ENCODE peak calls at places on chromosomes 3 and 15, in four cellular contexts. One of them, this sample, is unnamed.

GRCh38 chr3:31971607-31972006 is 9.5 kb downstream of the OSBPL10 start:
- DNase-seq in AG04449: no peak
- DNase-seq in IMR-90: no peak
- DNase-seq in colonic mucosa: no peak
- DNase-seq in this sample: no peak

GRCh38 chr3:14784087-14784596 is 34.6 kb upstream of the FGD5 start:
- DNase-seq in IMR-90: no peak
- DNase-seq in colonic mucosa: no peak
- DNase-seq in AG04449: no peak
- DNase-seq in this sample: no peak

GRCh38 chr15:96360581-96361308 is 30.2 kb downstream of the NR2F2 start:
- DNase-seq in AG04449: no peak
- DNase-seq in colonic mucosa: no peak
- DNase-seq in IMR-90: no peak
- DNase-seq in this sample: no peak

GRCh38 chr3:160544837-160545236 is 20.5 kb downstream of the KPNA4 start:
- DNase-seq in IMR-90: no peak
- DNase-seq in AG04449: no peak
- DNase-seq in colonic mucosa: no peak
- DNase-seq in this sample: no peak

GRCh38 chr3:45599984-45600650 is 5.6 kb downstream of the LIMD1 start:
- DNase-seq in colonic mucosa: peak
- DNase-seq in AG04449: no peak
- DNase-seq in IMR-90: no peak
- DNase-seq in this sample: no peak

GRCh38 chr15:91380114-91380513 is 280.1 kb downstream of the SV2B start:
- DNase-seq in IMR-90: no peak
- DNase-seq in colonic mucosa: no peak
- DNase-seq in AG04449: no peak
- DNase-seq in this sample: no peak

GRCh38 chr3:193826126-193826795 is 233.3 kb downstream of the OPA1 start:
- DNase-seq in IMR-90: peak
- DNase-seq in AG04449: no peak
- DNase-seq in colonic mucosa: peak
- DNase-seq in this sample: peak

GRCh38 chr15:85753791-85754452 is 40.8 kb downstream of the KLHL25 start:
- DNase-seq in IMR-90: no peak
- DNase-seq in colonic mucosa: no peak
- DNase-seq in AG04449: no peak
- DNase-seq in this sample: no peak

GRCh38 chr3:111072016-111072891 is 638 bp downstream of the NECTIN3 start:
- DNase-seq in AG04449: no peak
- DNase-seq in IMR-90: peak
- DNase-seq in colonic mucosa: peak
- DNase-seq in this sample: no peak

GRCh38 chr3:162096874-162097273 is 600.3 kb downstream of the OTOL1 start:
- DNase-seq in AG04449: no peak
- DNase-seq in IMR-90: no peak
- DNase-seq in colonic mucosa: no peak
- DNase-seq in this sample: no peak

GRCh38 chr3:43074482-43074881 is 31.4 kb downstream of the POMGNT2 start:
- DNase-seq in AG04449: no peak
- DNase-seq in colonic mucosa: no peak
- DNase-seq in IMR-90: no peak
- DNase-seq in this sample: no peak

GRCh38 chr15:63493451-63493850 is 10.9 kb upstream of the USP3 start:
- DNase-seq in AG04449: no peak
- DNase-seq in IMR-90: no peak
- DNase-seq in colonic mucosa: no peak
- DNase-seq in this sample: no peak

GRCh38 chr3:143445118-143445517 is 325.5 kb downstream of the CHST2 start:
- DNase-seq in colonic mucosa: no peak
- DNase-seq in AG04449: no peak
- DNase-seq in IMR-90: peak
- DNase-seq in this sample: no peak

DNA sequence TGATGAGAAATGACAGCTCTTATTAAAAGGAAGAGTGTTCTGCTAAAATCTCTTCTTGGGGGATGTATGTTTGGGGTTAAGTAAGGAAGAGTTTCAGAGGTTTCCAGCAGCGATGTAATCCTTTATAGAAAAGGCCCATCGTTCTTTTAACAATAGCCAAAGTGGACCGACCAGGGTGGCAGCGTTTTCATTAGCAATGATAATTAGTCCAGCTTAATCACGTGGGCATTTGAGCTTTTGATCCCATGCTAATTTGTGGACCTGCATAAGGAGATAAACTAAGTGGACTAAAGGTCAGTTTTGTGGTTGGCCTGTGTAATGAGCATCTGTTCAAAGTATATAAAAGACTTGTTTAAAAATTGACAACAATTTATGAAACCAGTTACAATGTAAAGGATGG is 385.6 kb downstream of the PTPRG start:
- DNase-seq in IMR-90: no peak
- DNase-seq in AG04449: no peak
- DNase-seq in colonic mucosa: no peak
- DNase-seq in this sample: no peak
- TF ChIP-seq CTCF in IMR-90: no peak
- TF ChIP-seq CTCF in AG04449: no peak
- TF ChIP-seq CTCF in colonic mucosa: no peak
- TF ChIP-seq CTCF in this sample: no peak

DNA sequence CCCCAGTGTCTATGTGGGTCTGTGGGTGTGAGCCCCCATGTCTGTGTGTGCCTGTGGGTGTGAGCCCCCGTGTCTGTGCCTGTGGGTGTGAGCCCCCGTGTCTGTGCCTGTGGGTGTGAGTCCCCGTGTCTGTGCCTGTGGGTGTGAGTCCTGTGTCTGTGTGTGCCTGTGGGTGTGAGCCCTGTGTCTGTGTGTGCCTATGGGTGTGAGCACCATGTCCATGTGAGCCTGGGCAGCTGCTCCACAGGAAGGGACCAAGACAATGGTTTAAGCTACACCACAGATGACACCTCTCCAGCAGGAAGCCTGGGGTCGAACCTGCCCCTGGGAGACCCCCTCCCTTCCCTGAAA is 160.9 kb upstream of the IQSEC1 start:
- DNase-seq in IMR-90: no peak
- DNase-seq in AG04449: no peak
- DNase-seq in colonic mucosa: no peak
- DNase-seq in this sample: no peak
- H3K4me3 ChIP-seq in IMR-90: no peak
- H3K4me3 ChIP-seq in AG04449: no peak
- H3K4me3 ChIP-seq in colonic mucosa: no peak
- H3K4me3 ChIP-seq in this sample: no peak

DNA sequence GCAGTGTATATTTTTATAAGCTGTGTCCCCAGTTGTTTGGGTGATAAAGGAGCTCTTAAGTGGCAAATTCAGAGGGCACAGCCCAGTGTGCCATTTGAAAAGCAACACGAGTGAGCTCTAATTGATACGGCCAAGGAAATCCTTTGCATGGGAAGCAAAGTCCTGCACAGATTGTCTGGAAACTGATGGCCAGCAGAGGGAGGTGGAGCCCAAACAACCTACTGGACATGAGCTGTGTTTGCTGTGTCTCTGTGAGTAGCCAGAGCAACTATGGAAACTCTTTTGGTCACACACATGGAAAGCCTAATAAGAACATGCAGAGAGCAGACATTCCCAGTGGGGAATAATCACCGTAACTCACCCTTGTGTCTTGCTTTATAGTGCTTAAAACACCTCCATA is 24.4 kb downstream of the ONECUT1 start:
- DNase-seq in AG04449: no peak
- DNase-seq in colonic mucosa: no peak
- DNase-seq in IMR-90: peak
- DNase-seq in this sample: no peak
- TF ChIP-seq CTCF in AG04449: peak
- TF ChIP-seq CTCF in colonic mucosa: no peak
- TF ChIP-seq CTCF in IMR-90: peak
- TF ChIP-seq CTCF in this sample: peak

DNA sequence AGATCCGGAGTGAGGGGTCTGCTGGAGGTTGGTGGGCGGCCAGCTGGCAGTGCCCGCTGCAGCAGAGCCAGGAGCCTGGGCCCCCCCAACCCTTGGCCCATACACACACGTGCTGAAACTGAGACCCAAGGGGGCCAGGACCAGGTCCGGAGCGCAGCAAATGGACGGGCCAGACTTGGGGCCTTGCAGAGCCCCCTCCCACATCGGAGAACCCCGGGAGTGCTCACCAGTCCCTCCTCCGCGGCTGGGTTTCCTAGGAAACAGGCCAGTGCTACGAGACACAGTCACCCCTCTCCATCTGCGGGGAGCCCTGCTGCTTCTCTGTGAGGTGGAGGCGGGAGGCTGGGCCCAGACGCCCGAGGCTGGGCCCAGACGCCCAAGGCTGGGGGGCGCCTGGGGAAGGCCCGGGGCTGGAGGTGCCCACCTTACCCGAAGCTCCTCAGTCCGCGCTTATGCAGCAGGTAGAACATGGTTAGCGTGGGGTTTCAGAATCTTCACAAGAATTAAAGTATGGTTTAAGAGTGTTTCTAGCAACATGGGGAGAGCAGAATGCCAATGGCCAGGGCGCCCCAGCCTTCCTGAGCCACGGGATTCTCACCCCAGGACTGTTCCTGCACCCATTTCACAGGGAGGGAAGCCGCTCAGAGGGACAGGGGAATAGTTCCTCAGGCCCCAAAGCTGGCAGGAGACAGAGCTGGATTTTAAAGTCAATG is 135.0 kb upstream of the PRR20G start:
- DNase-seq in AG04449: no peak
- DNase-seq in IMR-90: no peak
- DNase-seq in colonic mucosa: peak
- DNase-seq in this sample: no peak
- H3K4me3 ChIP-seq in AG04449: no peak
- H3K4me3 ChIP-seq in IMR-90: no peak
- H3K4me3 ChIP-seq in colonic mucosa: no peak
- H3K4me3 ChIP-seq in this sample: no peak

DNA sequence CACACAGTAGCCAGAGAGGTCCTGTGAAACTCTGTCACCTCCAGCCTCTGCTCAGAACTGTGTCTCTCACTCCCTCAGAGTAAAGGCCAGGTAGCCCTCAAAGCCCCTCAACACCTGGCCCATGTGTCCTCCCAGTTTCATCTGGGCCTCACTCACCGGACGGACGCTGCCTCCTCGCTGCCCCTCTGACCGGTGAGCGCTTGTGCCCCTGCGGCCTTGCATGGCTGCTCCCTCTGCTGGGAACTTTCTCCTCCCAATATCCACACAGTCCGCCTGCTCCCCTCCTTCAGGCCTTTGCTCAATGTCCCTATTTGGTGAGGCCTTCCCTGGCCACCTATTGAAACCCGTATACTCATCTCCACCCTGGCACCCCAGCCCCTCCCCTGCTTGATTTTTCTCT is 36.8 kb upstream of the TRH start:
- DNase-seq in colonic mucosa: no peak
- DNase-seq in IMR-90: no peak
- DNase-seq in AG04449: no peak
- DNase-seq in this sample: no peak
- TF ChIP-seq CTCF in colonic mucosa: no peak
- TF ChIP-seq CTCF in IMR-90: no peak
- TF ChIP-seq CTCF in AG04449: no peak
- TF ChIP-seq CTCF in this sample: no peak

DNA sequence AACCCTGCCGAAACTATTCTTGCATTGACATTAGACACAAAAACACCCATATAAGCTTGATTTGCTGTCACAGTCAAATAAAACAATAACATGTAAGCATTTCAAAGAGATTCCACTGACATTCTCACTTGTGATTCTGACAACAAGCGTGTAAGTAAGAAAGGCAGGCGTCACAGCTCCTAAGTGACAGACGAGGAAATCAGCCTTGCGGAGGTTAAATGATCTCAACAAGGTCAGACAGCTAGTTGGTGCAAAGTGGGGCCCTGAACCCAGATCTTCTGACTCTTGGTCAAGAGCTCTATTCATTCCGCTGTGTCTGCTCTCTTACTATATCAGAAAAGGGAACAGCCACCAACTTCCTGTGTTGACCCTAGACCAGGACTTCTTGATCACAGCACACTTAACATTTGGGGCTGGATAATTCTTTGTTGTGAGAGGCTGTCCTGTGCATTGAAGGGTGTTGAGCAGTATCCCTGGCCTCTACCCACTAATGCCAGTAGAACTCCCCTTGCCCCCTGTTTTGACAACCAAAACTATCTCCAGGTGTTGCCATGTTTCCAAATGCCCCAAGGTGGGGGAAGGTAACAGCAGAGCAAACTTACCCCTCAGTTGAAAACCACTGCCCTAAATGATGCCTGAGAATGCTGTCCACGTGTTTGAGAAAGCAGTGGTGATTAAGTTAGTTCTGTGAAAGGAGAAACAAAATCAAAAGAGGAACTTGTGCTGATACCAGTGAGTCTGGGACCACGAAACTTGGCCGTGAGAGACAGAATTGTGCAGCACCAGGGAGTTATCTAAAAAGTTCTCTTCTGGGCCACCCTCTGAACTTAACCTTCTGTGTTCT is 86.1 kb downstream of the LIPC start:
- DNase-seq in IMR-90: no peak
- DNase-seq in AG04449: no peak
- DNase-seq in colonic mucosa: no peak
- DNase-seq in this sample: no peak
- H3K4me3 ChIP-seq in IMR-90: no peak
- H3K4me3 ChIP-seq in AG04449: no peak
- H3K4me3 ChIP-seq in colonic mucosa: no peak
- H3K4me3 ChIP-seq in this sample: no peak

GRCh38 chr3:136734382-136735070 is 17.7 kb downstream of the STAG1 start:
- DNase-seq in AG04449: no peak
- DNase-seq in IMR-90: no peak
- DNase-seq in colonic mucosa: no peak
- DNase-seq in this sample: no peak
- TF ChIP-seq CTCF in AG04449: no peak
- TF ChIP-seq CTCF in IMR-90: no peak
- TF ChIP-seq CTCF in colonic mucosa: no peak
- TF ChIP-seq CTCF in this sample: no peak

GRCh38 chr15:101852356-101852755 is 40.4 kb downstream of the OR4F15 start:
- DNase-seq in IMR-90: peak
- DNase-seq in AG04449: no peak
- DNase-seq in colonic mucosa: no peak
- DNase-seq in this sample: no peak
- H3K4me3 ChIP-seq in IMR-90: no peak
- H3K4me3 ChIP-seq in AG04449: no peak
- H3K4me3 ChIP-seq in colonic mucosa: no peak
- H3K4me3 ChIP-seq in this sample: no peak